ENCODE peak calls at places on chromosomes 3 and 15, in four cellular contexts. Z is fibroblast of mammary gland, T is AG09319, W is fibroblast of the aortic adventitia. Q is an unnamed sample.

GRCh38 chr15:81085898-81086297 is 48.2 kb upstream of the CFAP161 start:
- DNase-seq in Z (no peak), T (no peak), W (no peak), Q (peak)

GRCh38 chr15:75646944-75647364 is 758 bp upstream of the SNX33 start:
- DNase-seq in Z (no peak), T (no peak), W (no peak), Q (peak)

GRCh38 chr3:173009410-173009809 is 131.6 kb downstream of the SPATA16 start:
- DNase-seq in Z (no peak), T (no peak), W (no peak), Q (no peak)

GRCh38 chr3:11290743-11291680 is 18.8 kb downstream of the ATG7 start:
- DNase-seq in Z (peak), T (no peak), W (peak), Q (peak)

GRCh38 chr3:15645740-15646490 is 44.4 kb downstream of the BTD start:
- DNase-seq in Z (peak), T (peak), W (peak), Q (peak)

GRCh38 chr3:22899441-22899840 is 303.7 kb upstream of the UBE2E2 start:
- DNase-seq in Z (no peak), T (no peak), W (no peak), Q (no peak)

GRCh38 chr15:63504979-63505841 is 817 bp downstream of the USP3 start:
- DNase-seq in Z (peak), T (no peak), W (peak), Q (peak)

GRCh38 chr3:112401617-112402016 is 68.7 kb downstream of the CD200 start:
- DNase-seq in Z (no peak), T (no peak), W (no peak), Q (no peak)

GRCh38 chr15:74123131-74123429 is 7.3 kb upstream of the ISLR2 start:
- DNase-seq in Z (no peak), T (no peak), W (no peak), Q (no peak)

GRCh38 chr3:64093825-64094712 is 70.8 kb upstream of the PSMD6 start:
- DNase-seq in Z (no peak), T (no peak), W (no peak), Q (peak)

GRCh38 chr3:172356427-172356826 is 91.8 kb downstream of the GHSR start:
- DNase-seq in Z (no peak), T (no peak), W (no peak), Q (no peak)

GRCh38 chr15:33132722-33133345 is 61.7 kb downstream of the FMN1 start:
- DNase-seq in Z (peak), T (no peak), W (peak), Q (peak)

GRCh38 chr15:43218908-43219706 is 1.7 kb downstream of the EPB42 start:
- DNase-seq in Z (peak), T (no peak), W (peak), Q (peak)

GRCh38 chr3:128416578-128417150 is 50.0 kb downstream of the DNAJB8 start:
- DNase-seq in Z (peak), T (no peak), W (peak), Q (peak)

GRCh38 chr15:93049233-93049632 is 39.8 kb downstream of the RGMA start:
- DNase-seq in Z (no peak), T (no peak), W (no peak), Q (no peak)

GRCh38 chr15:84034831-84035753 is 200.5 kb upstream of the GOLGA6L4 start:
- DNase-seq in Z (peak), T (no peak), W (peak), Q (peak)

GRCh38 chr3:195238626-195239118 is 32.3 kb downstream of the XXYLT1 start:
- DNase-seq in Z (peak), T (no peak), W (peak), Q (no peak)

GRCh38 chr3:141875374-141875892 is 1.0 kb upstream of the ATP1B3 start:
- DNase-seq in Z (peak), T (peak), W (peak), Q (peak)

GRCh38 chr3:125120370-125121122 is 64.7 kb upstream of the HEG1 start:
- DNase-seq in Z (no peak), T (no peak), W (no peak), Q (no peak)

GRCh38 chr3:172476339-172476738 is 28.1 kb upstream of the GHSR start:
- DNase-seq in Z (no peak), T (no peak), W (no peak), Q (no peak)

GRCh38 chr15:47288794-47289193 is 428.5 kb upstream of the SEMA6D start:
- DNase-seq in Z (no peak), T (no peak), W (no peak), Q (no peak)

GRCh38 chr15:101244889-101245668 is 6.8 kb downstream of the CHSY1 start:
- DNase-seq in Z (no peak), T (no peak), W (no peak), Q (no peak)

GRCh38 chr3:137764001-137764433 is at the start of gene SOX14:
- DNase-seq in Z (no peak), T (no peak), W (no peak), Q (no peak)

GRCh38 chr15:74176262-74177208 is 3.0 kb downstream of the ISLR start:
- DNase-seq in Z (no peak), T (no peak), W (no peak), Q (no peak)

GRCh38 chr15:35565901-35566300 is 19.9 kb upstream of the DPH6 start:
- DNase-seq in Z (no peak), T (no peak), W (no peak), Q (no peak)
- TF ChIP-seq CTCF in Z (no peak), T (no peak), W (no peak), Q (no peak)

DNA sequence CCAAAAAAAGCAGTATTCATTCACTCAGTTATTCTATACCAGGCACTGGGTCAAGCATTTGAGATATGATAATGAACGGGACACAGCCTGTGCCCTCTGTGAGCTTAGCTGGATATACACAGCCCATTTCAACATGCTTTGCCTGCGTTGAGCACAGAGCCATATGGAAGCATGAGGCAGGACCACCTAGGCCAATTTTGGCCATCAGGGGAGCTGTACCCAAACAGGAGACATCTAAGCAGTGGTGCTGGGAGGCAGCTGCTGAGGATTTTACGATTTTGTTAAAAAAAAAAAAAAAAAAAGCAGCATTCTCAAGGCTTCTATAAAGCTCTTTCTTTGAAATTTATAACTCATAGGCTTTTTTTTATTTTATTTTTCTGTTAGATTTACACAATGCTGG is 87.2 kb upstream of the SLC2A2 start:
- DNase-seq in Z (no peak), T (no peak), W (no peak), Q (no peak)
- TF ChIP-seq CTCF in Z (peak), T (no peak), W (peak), Q (peak)

GRCh38 chr3:188950006-188950405 is 221.8 kb upstream of the TPRG1 start:
- DNase-seq in Z (no peak), T (no peak), W (no peak), Q (no peak)

GRCh38 chr3:188947401-188947982 is 224.3 kb upstream of the TPRG1 start:
- DNase-seq in Z (peak), T (peak), W (peak), Q (peak)

GRCh38 chr3:188947983-188948657 is 223.7 kb upstream of the TPRG1 start:
- DNase-seq in Z (peak), T (peak), W (peak), Q (peak)

GRCh38 chr3:188948658-188949400 is 222.9 kb upstream of the TPRG1 start:
- DNase-seq in Z (peak), T (peak), W (peak), Q (peak)

GRCh38 chr3:188950832-188951489 is 220.8 kb upstream of the TPRG1 start:
- DNase-seq in Z (peak), T (peak), W (peak), Q (peak)
- TF ChIP-seq CTCF in Z (no peak), T (no peak), W (no peak), Q (no peak)

GRCh38 chr3:33982269-33982798 is 183.9 kb downstream of the PDCD6IP start:
- DNase-seq in Z (no peak), T (no peak), W (no peak), Q (no peak)

GRCh38 chr3:33975463-33975862 is 177.0 kb downstream of the PDCD6IP start:
- DNase-seq in Z (peak), T (no peak), W (no peak), Q (no peak)

GRCh38 chr3:33977227-33977626 is 178.8 kb downstream of the PDCD6IP start:
- DNase-seq in Z (no peak), T (no peak), W (no peak), Q (no peak)

GRCh38 chr3:33980252-33980651 is 181.8 kb downstream of the PDCD6IP start:
- DNase-seq in Z (peak), T (no peak), W (peak), Q (peak)
- TF ChIP-seq CTCF in Z (peak), T (peak), W (peak), Q (peak)

GRCh38 chr15:79209116-79209515 is 73.4 kb upstream of the ANKRD34C start:
- DNase-seq in Z (no peak), T (no peak), W (no peak), Q (no peak)

GRCh38 chr15:79212589-79213139 is 69.9 kb upstream of the ANKRD34C start:
- DNase-seq in Z (no peak), T (no peak), W (no peak), Q (no peak)

GRCh38 chr15:79206940-79207339 is 75.6 kb upstream of the ANKRD34C start:
- DNase-seq in Z (no peak), T (no peak), W (no peak), Q (no peak)

GRCh38 chr15:79208179-79208578 is 74.3 kb upstream of the ANKRD34C start:
- DNase-seq in Z (no peak), T (no peak), W (no peak), Q (peak)

GRCh38 chr15:79209690-79210089 is 72.8 kb upstream of the ANKRD34C start:
- DNase-seq in Z (no peak), T (no peak), W (no peak), Q (no peak)
- TF ChIP-seq CTCF in Z (peak), T (no peak), W (no peak), Q (peak)

DNA sequence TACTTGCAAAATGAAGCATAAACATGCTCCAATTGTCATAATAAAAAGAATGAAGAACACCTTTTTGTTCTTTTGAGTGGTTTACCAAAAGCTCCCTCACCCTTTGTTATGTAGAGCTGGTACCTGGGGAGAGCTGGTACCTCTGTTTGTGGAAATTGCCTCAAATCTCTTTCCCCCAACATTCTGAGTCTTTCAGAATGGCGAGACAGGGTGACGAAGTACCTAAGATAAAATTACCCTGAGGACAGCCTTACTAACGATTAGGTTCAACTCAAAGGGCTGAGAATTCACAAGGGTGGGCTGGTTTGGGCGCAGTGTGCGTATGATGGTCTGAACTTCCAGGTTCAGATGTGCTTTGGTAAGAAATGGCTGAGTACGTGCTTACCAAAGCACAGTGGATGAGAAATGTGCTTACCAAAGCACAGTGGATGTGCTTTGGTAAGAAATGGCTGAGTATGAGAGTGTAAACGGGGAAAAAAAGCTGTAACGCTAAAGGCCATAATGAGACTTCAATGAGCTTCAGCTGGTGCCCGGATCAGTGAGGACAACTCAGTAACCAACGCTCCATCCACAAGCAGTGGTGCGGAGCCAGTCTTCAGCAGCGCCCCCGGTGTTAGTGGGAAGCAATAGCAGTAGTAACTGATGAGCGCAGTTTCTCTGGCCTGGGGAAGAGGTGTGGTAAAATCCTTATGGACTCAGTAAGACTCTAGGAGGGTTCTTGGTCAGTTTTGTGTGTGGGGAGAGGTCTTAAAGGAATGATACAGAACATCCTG is 72.3 kb upstream of the LRIG1 start:
- DNase-seq in Z (no peak), T (no peak), W (no peak), Q (no peak)
- TF ChIP-seq CTCF in Z (peak), T (peak), W (no peak), Q (peak)

Q was measured in PC-3.